ENCODE peak calls at places on chromosome 5, in five cellular contexts. One of them, this sample, is unnamed. For H3K4me1, the result is how much of the 10 kb centered on the place peaks cover.

GRCh38 chr5:68007446-68007845 is 208.1 kb upstream of the PIK3R1 start:
- DNase-seq in A549: no peak
- DNase-seq in tibial artery: peak
- DNase-seq in upper lobe of right lung: peak
- DNase-seq in pancreas: no peak
- DNase-seq in this sample: peak

GRCh38 chr5:68554566-68555279 is 339.2 kb downstream of the PIK3R1 start:
- DNase-seq in A549: peak
- DNase-seq in tibial artery: peak
- DNase-seq in upper lobe of right lung: no peak
- DNase-seq in pancreas: no peak
- DNase-seq in this sample: no peak

GRCh38 chr5:149550267-149550582 is 1.0 kb downstream of the CSNK1A1 start:
- DNase-seq in A549: no peak
- DNase-seq in tibial artery: no peak
- DNase-seq in upper lobe of right lung: no peak
- DNase-seq in pancreas: no peak
- DNase-seq in this sample: no peak

GRCh38 chr5:23649594-23649993 is 142.2 kb downstream of the PRDM9 start:
- DNase-seq in A549: no peak
- DNase-seq in tibial artery: no peak
- DNase-seq in upper lobe of right lung: no peak
- DNase-seq in pancreas: no peak
- DNase-seq in this sample: no peak

GRCh38 chr5:98845878-98846277 is 72.4 kb downstream of the RGMB start:
- DNase-seq in A549: no peak
- DNase-seq in tibial artery: no peak
- DNase-seq in upper lobe of right lung: no peak
- DNase-seq in pancreas: no peak
- DNase-seq in this sample: no peak

GRCh38 chr5:15598294-15598902 is 98.4 kb downstream of the FBXL7 start:
- DNase-seq in A549: peak
- DNase-seq in tibial artery: no peak
- DNase-seq in upper lobe of right lung: no peak
- DNase-seq in pancreas: no peak
- DNase-seq in this sample: peak

GRCh38 chr5:34034497-34035327 is 8.3 kb downstream of the C1QTNF3 start:
- DNase-seq in A549: no peak
- DNase-seq in tibial artery: no peak
- DNase-seq in upper lobe of right lung: no peak
- DNase-seq in pancreas: no peak
- DNase-seq in this sample: no peak

GRCh38 chr5:113524927-113525326 is 11.4 kb downstream of the YTHDC2 start:
- DNase-seq in A549: no peak
- DNase-seq in tibial artery: no peak
- DNase-seq in upper lobe of right lung: no peak
- DNase-seq in pancreas: no peak
- DNase-seq in this sample: no peak

GRCh38 chr5:157912621-157913325 is 53.8 kb upstream of the CLINT1 start:
- DNase-seq in A549: no peak
- DNase-seq in tibial artery: no peak
- DNase-seq in upper lobe of right lung: no peak
- DNase-seq in pancreas: no peak
- DNase-seq in this sample: no peak

GRCh38 chr5:68180286-68181038 is 35.1 kb upstream of the PIK3R1 start:
- DNase-seq in A549: no peak
- DNase-seq in tibial artery: no peak
- DNase-seq in upper lobe of right lung: no peak
- DNase-seq in pancreas: no peak
- DNase-seq in this sample: no peak

GRCh38 chr5:149616727-149617284 is 35.5 kb downstream of the ARHGEF37 start:
- DNase-seq in A549: no peak
- DNase-seq in tibial artery: no peak
- DNase-seq in upper lobe of right lung: no peak
- DNase-seq in pancreas: no peak
- DNase-seq in this sample: no peak

GRCh38 chr5:178413992-178414391 is 176.2 kb downstream of the COL23A1 start:
- DNase-seq in A549: no peak
- DNase-seq in tibial artery: no peak
- DNase-seq in upper lobe of right lung: no peak
- DNase-seq in pancreas: no peak
- DNase-seq in this sample: no peak

GRCh38 chr5:107456281-107456715 is 214.4 kb downstream of the EFNA5 start:
- DNase-seq in A549: no peak
- DNase-seq in tibial artery: no peak
- DNase-seq in upper lobe of right lung: no peak
- DNase-seq in pancreas: no peak
- DNase-seq in this sample: no peak

GRCh38 chr5:9835121-9835770 is 205.1 kb upstream of the TAS2R1 start:
- DNase-seq in A549: no peak
- DNase-seq in tibial artery: no peak
- DNase-seq in upper lobe of right lung: no peak
- DNase-seq in pancreas: no peak
- DNase-seq in this sample: no peak
- TF ChIP-seq CTCF in A549: no peak
- TF ChIP-seq CTCF in tibial artery: no peak
- TF ChIP-seq CTCF in upper lobe of right lung: no peak
- TF ChIP-seq CTCF in pancreas: no peak
- TF ChIP-seq CTCF in this sample: no peak

DNA sequence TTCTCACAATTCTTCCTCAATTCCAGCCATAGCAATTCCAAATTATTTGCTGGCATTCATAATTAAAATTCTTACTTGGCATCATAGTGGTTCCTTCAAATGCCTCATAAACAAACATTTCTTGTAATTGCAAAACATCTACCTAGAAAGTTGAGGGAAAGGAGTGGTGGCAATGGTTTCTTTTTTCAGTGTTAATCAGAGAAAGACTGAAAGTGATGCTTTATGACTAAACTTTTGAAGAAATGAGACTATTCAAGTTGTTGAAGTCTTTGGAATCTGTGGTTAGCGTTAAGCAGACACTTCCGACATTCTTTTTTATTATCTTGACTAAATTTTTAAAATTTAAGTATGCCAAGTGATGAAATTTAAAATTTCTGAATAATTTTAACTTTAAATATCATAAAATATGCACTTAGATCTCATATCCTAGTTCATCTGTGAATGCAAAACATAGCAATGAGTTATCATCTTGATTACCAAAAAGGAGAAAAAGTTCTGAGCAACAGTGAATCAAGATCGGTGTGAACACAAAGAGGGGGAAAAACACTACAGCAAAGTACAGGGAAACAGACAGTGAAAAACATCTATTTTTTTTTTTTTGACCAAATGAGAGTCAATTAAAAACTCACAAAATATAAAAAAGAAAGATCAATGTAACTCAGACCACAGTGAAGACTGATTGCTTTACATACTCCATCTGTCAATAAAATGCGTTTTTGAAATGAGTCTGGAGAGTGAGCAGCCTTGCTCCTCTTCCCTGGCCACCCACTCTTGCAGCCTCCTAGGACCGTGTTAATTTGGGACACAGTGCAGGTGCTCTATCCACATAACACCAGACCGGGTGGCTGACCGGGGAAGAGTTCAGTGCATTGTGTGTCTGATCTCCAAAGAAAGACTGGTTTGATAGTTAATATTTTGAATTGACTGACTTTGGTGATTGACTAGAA is 20.6 kb upstream of the IL7R start:
- DNase-seq in A549: no peak
- DNase-seq in tibial artery: no peak
- DNase-seq in upper lobe of right lung: no peak
- DNase-seq in pancreas: no peak
- DNase-seq in this sample: no peak
- H3K4me1 ChIP-seq in A549: under half
- H3K4me1 ChIP-seq in tibial artery: under half
- H3K4me1 ChIP-seq in upper lobe of right lung: under half
- H3K4me1 ChIP-seq in pancreas: under half
- H3K4me1 ChIP-seq in this sample: under half

GRCh38 chr5:10566556-10567068 is 2.7 kb downstream of the ANKRD33B start:
- DNase-seq in A549: no peak
- DNase-seq in tibial artery: no peak
- DNase-seq in upper lobe of right lung: no peak
- DNase-seq in pancreas: peak
- DNase-seq in this sample: no peak
- H3K4me3 ChIP-seq in A549: peak
- H3K4me3 ChIP-seq in tibial artery: no peak
- H3K4me3 ChIP-seq in upper lobe of right lung: peak
- H3K4me3 ChIP-seq in pancreas: no peak
- H3K4me3 ChIP-seq in this sample: no peak

GRCh38 chr5:13276143-13276542 is 668.3 kb downstream of the DNAH5 start:
- DNase-seq in A549: no peak
- DNase-seq in tibial artery: no peak
- DNase-seq in upper lobe of right lung: no peak
- DNase-seq in pancreas: no peak
- DNase-seq in this sample: no peak

DNA sequence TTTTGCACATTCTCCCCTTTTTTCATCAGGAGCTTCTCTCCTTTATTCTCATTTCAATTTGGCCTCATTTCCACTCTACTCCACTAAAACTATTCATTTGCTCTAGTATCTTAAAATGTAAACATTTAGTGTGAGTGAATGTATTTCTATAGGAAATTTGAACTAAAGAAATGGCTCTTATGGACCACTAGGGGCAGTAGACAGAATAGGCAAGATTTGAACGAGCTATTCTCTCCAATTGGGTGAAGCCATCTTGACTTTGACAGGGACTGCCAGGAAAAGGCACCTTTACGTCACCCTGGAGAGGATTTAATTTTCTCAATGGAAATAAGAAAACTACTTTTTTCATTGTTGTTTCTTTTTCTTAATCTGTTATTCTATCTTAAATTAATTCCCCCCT is 666.3 kb downstream of the DNAH5 start:
- DNase-seq in A549: peak
- DNase-seq in tibial artery: no peak
- DNase-seq in upper lobe of right lung: no peak
- DNase-seq in pancreas: no peak
- DNase-seq in this sample: no peak
- TF ChIP-seq CTCF in A549: no peak
- TF ChIP-seq CTCF in tibial artery: no peak
- TF ChIP-seq CTCF in upper lobe of right lung: peak
- TF ChIP-seq CTCF in pancreas: no peak
- TF ChIP-seq CTCF in this sample: peak

DNA sequence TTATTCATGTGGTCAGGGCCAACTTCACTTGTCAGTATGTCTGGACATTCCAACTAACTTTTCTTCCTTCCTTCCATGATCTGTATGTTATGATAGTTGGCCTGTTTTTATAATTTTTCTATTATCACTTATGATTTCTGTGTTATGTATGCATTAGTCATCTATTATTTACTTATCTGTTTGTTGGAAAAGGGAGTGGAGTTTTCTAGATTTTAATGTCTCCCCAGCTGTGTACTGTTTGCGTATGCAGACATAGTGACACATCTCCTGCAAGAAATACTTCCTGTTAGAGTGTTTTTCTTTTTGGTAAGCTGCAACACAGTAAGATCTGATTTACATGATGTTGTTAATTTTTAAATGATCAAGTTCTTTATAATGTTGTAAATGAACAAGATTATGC is 8.7 kb upstream of the INSYN2B start:
- DNase-seq in A549: peak
- DNase-seq in tibial artery: no peak
- DNase-seq in upper lobe of right lung: no peak
- DNase-seq in pancreas: no peak
- DNase-seq in this sample: no peak
- H3K4me1 ChIP-seq in A549: under half
- H3K4me1 ChIP-seq in tibial artery: under half
- H3K4me1 ChIP-seq in upper lobe of right lung: under half
- H3K4me1 ChIP-seq in pancreas: under half
- H3K4me1 ChIP-seq in this sample: under half

DNA sequence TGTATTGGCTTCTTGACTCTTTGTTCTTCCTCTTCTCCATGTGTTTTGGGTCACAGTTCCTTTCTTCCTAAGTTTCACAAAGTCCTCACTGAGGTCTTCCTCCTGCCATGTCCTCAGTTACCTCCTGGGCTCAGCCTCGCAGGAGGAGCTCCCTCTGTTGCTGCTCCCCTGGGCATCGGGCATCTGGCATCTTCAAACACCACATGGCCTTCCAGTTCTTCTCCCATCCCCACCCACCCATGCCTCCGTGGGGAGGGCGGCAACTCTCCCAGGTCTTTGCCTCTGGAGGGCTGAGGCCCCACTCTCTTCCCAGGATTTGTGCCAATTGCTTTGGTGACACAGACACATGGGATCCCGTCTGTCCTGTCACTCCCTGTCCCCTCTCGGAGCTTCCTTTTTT is 22.8 kb downstream of the MRPL36 start:
- DNase-seq in A549: no peak
- DNase-seq in tibial artery: no peak
- DNase-seq in upper lobe of right lung: no peak
- DNase-seq in pancreas: no peak
- DNase-seq in this sample: no peak
- H3K4me3 ChIP-seq in A549: no peak
- H3K4me3 ChIP-seq in tibial artery: no peak
- H3K4me3 ChIP-seq in upper lobe of right lung: no peak
- H3K4me3 ChIP-seq in pancreas: no peak
- H3K4me3 ChIP-seq in this sample: no peak

GRCh38 chr5:132816554-132816953 is 3.5 kb downstream of the SOWAHA start:
- DNase-seq in A549: no peak
- DNase-seq in tibial artery: no peak
- DNase-seq in upper lobe of right lung: no peak
- DNase-seq in pancreas: no peak
- DNase-seq in this sample: no peak
- TF ChIP-seq CTCF in A549: no peak
- TF ChIP-seq CTCF in tibial artery: no peak
- TF ChIP-seq CTCF in upper lobe of right lung: no peak
- TF ChIP-seq CTCF in pancreas: no peak
- TF ChIP-seq CTCF in this sample: no peak

DNA sequence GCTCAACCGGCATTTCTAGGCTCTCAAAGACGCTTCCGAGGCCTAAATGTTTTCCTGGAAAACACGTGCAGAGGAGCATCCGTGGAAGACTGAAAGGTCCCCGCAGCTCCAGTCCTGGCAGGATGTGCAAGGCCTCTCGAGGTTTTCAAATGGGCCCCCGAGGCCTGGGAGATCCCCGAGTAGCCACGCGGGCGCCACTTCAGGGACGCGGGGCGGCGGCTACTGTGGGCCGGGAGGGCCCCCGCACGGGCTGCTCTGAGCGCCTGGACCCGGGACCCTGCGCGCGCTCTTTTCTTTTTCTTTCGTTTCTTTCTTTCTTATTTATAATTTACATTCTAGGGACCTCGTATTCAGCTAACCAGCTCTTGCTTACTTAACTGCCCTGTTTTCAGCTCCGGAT is 4.3 kb upstream of the IRX2 start:
- DNase-seq in A549: no peak
- DNase-seq in tibial artery: no peak
- DNase-seq in upper lobe of right lung: no peak
- DNase-seq in pancreas: no peak
- DNase-seq in this sample: peak
- H3K4me1 ChIP-seq in A549: under half
- H3K4me1 ChIP-seq in tibial artery: under half
- H3K4me1 ChIP-seq in upper lobe of right lung: under half
- H3K4me1 ChIP-seq in pancreas: under half
- H3K4me1 ChIP-seq in this sample: under half